ENCODE peak calls at places on chromosomes 4 and X, in eight cellular contexts. M is fibroblast of villous mesenchyme; Y is HFF-Myc; S is fibroblast of the aortic adventitia; P is uterus; A is breast epithelium; V is transverse colon; F is CD4-positive, alpha-beta T cell. Q is an unnamed sample.

GRCh38 chr4:41359069-41359769 is 102.5 kb downstream of the UCHL1 start:
- DNase-seq in M (no peak), Y (no peak), S (no peak), P (no peak), A (no peak), V (no peak), F (no peak), Q (no peak)

GRCh38 chr4:154354883-154355282 is 136.7 kb downstream of the DCHS2 start:
- DNase-seq in M (no peak), Y (no peak), S (no peak), P (no peak), A (no peak), V (no peak), F (no peak), Q (no peak)

GRCh38 chr4:189143255-189143654 is 797.4 kb upstream of the FRG1 start:
- DNase-seq in M (peak), Y (peak), S (no peak), P (no peak), A (no peak), V (no peak), F (no peak), Q (peak)

GRCh38 chr4:169070895-169071218 is 60.8 kb upstream of the CBR4 start:
- DNase-seq in M (no peak), Y (no peak), S (no peak), P (no peak), A (peak), V (peak), F (no peak), Q (peak)

GRCh38 chrX:2413969-2414368 is 86.8 kb downstream of the DHRSX start:
- DNase-seq in M (no peak), Y (no peak), S (no peak), P (no peak), A (no peak), V (no peak), F (no peak), Q (no peak)

GRCh38 chr4:108377021-108377420 is 208.3 kb upstream of the LEF1 start:
- DNase-seq in M (no peak), Y (no peak), S (no peak), P (no peak), A (no peak), V (no peak), F (no peak), Q (no peak)

GRCh38 chrX:50157545-50158125 is 43.2 kb downstream of the AKAP4 start:
- DNase-seq in M (no peak), Y (no peak), S (peak), P (peak), A (no peak), V (peak), F (no peak), Q (peak)

GRCh38 chr4:763191-763810 is 57.7 kb downstream of the PCGF3 start:
- DNase-seq in M (no peak), Y (no peak), S (no peak), P (no peak), A (no peak), V (no peak), F (no peak), Q (no peak)

GRCh38 chrX:11665144-11666040 is at the start of gene ARHGAP6:
- DNase-seq in M (peak), Y (no peak), S (peak), P (peak), A (no peak), V (peak), F (no peak), Q (peak)

GRCh38 chrX:131747173-131747572 is 203.3 kb downstream of the OR13H1 start:
- DNase-seq in M (peak), Y (no peak), S (peak), P (peak), A (no peak), V (peak), F (no peak), Q (no peak)

GRCh38 chr4:169270810-169271691 is at the start of gene SH3RF1:
- DNase-seq in M (peak), Y (no peak), S (peak), P (peak), A (peak), V (peak), F (no peak), Q (peak)

GRCh38 chr4:110611968-110612447 is 10.9 kb downstream of the PITX2 start:
- DNase-seq in M (peak), Y (no peak), S (no peak), P (no peak), A (no peak), V (no peak), F (no peak), Q (no peak)

DNA sequence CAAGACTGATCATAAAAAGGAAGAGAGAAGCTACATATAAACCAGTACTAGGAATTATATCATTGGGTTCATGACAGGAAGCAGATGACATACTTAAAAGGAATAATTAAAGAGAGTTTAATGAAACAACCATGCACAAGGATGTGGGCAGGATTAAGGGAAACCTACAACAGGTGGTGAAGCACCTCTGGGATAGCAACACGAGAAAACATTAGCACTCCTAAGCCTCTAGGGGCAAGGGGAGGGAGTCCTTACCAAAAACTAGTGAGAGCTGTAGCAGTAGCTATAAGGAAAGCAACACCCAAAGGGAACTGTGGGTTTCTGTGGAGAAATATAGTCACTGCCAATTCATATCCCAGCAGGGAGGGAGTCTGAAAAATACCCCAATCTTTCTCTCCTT is 7.2 kb upstream of the THOC2 start:
- DNase-seq in M (no peak), Y (no peak), S (no peak), P (no peak), A (no peak), V (no peak), F (no peak), Q (no peak)
- TF ChIP-seq CTCF in M (no peak), Y (no peak), S (no peak), P (no peak), A (no peak), V (no peak), F (no peak), Q (no peak)

GRCh38 chr4:174450452-174450851 is 71.8 kb downstream of the HPGD start:
- DNase-seq in M (no peak), Y (no peak), S (peak), P (no peak), A (no peak), V (no peak), F (no peak), Q (no peak)
- TF ChIP-seq CTCF in M (no peak), Y (no peak), S (no peak), P (no peak), A (no peak), V (no peak), F (no peak), Q (no peak)

GRCh38 chrX:130144509-130144908 is 21.1 kb downstream of the AIFM1 start:
- DNase-seq in M (peak), Y (no peak), S (peak), P (no peak), A (no peak), V (no peak), F (no peak), Q (peak)
- TF ChIP-seq CTCF in M (peak), Y (no peak), S (peak), P (no peak), A (no peak), V (no peak), F (no peak), Q (peak)

GRCh38 chrX:15146515-15146914 is 123.4 kb downstream of the ASB9 start:
- DNase-seq in M (peak), Y (no peak), S (peak), P (no peak), A (no peak), V (peak), F (no peak), Q (peak)

GRCh38 chrX:15143050-15143824 is 126.6 kb downstream of the ASB9 start:
- DNase-seq in M (peak), Y (peak), S (peak), P (peak), A (peak), V (peak), F (peak), Q (peak)

GRCh38 chrX:15142084-15142715 is 127.7 kb downstream of the ASB9 start:
- DNase-seq in M (peak), Y (no peak), S (no peak), P (no peak), A (no peak), V (no peak), F (no peak), Q (no peak)

GRCh38 chrX:15143825-15144121 is 126.1 kb downstream of the ASB9 start:
- DNase-seq in M (no peak), Y (no peak), S (no peak), P (no peak), A (no peak), V (no peak), F (no peak), Q (no peak)
- TF ChIP-seq CTCF in M (no peak), Y (no peak), S (no peak), P (no peak), A (no peak), V (no peak), F (no peak), Q (no peak)

GRCh38 chrX:150446151-150446550 is 83.0 kb downstream of the MAMLD1 start:
- DNase-seq in M (no peak), Y (no peak), S (no peak), P (no peak), A (no peak), V (no peak), F (no peak), Q (no peak)
- TF ChIP-seq CTCF in M (no peak), Y (no peak), S (no peak), P (no peak), A (no peak), V (no peak), F (no peak), Q (no peak)

Q was measured in cardiac fibroblast.